ENCODE peak calls at places on chromosomes 13 and 19, in ten cellular contexts. J is psoas muscle, K is AG08395, Z is NCI-H1417, P is GM04504, O is NCI-H1092 treated with DMSO at 0.1 percent for 48 hours, B is NB4, G is astrocyte of the cerebellum, E is LHCN-M2, H is tibial artery. I is an unnamed sample.

GRCh38 chr13:44219808-44220544 is 153.6 kb upstream of the SERP2 start:
- DNase-seq in O (no peak), P (no peak), Z (no peak), H (no peak), K (peak; percentile 7), J (no peak), G (no peak), B (no peak), E (peak; percentile 48), I (no peak)

GRCh38 chr13:98503175-98504028 is 73.5 kb downstream of the STK24 start:
- DNase-seq in B (peak; percentile 65), Z (no peak), P (no peak), K (no peak), J (no peak), E (peak; percentile 59), H (no peak), O (no peak), G (no peak), I (no peak)

GRCh38 chr13:51959773-51960172 is 51.5 kb downstream of the ATP7B start:
- DNase-seq in H (no peak), K (no peak), P (no peak), E (no peak), O (no peak), G (no peak), Z (no peak), B (peak; percentile 31), J (no peak), I (no peak)

GRCh38 chr13:90750021-90750420 is 597.5 kb upstream of the MIR17HG start:
- DNase-seq in J (no peak), H (no peak), P (no peak), B (no peak), O (no peak), Z (no peak), G (no peak), E (no peak), K (no peak), I (no peak)

GRCh38 chr19:23882493-23882892 is 32.2 kb upstream of the ZNF726 start:
- DNase-seq in P (no peak), H (no peak), B (peak; percentile 12), J (no peak), G (no peak), K (no peak), E (no peak), O (no peak), Z (no peak), I (no peak)

GRCh38 chr13:94329754-94330551 is 149.5 kb downstream of the DCT start:
- DNase-seq in G (peak; percentile 90), O (no peak), H (no peak), K (peak; percentile 84), B (peak; percentile 67), Z (no peak), J (no peak), P (peak; percentile 84), E (peak; percentile 95), I (no peak)

GRCh38 chr19:47357788-47358680 is 8.9 kb downstream of the DHX34 start:
- DNase-seq in H (no peak), K (no peak), Z (no peak), J (no peak), P (no peak), E (no peak), B (peak; percentile 78), O (no peak), G (no peak), I (no peak)

GRCh38 chr13:50410921-50411712 is 395.9 kb downstream of the KCNRG start:
- DNase-seq in B (peak; percentile 24), J (no peak), H (peak; percentile 28), O (no peak), P (peak; percentile 71), E (peak; percentile 87), K (peak; percentile 89), G (no peak), Z (no peak), I (no peak)

GRCh38 chr19:7930765-7931164 is 4.8 kb upstream of the CTXN1 start:
- DNase-seq in B (no peak), E (no peak), H (no peak), Z (no peak), G (no peak), P (no peak), K (no peak), O (no peak), J (no peak), I (no peak)

GRCh38 chr19:10173527-10173926 is 21.2 kb downstream of the DNMT1 start:
- DNase-seq in K (no peak), O (no peak), E (peak; percentile 61), J (no peak), P (no peak), B (peak; percentile 43), Z (no peak), G (no peak), H (no peak), I (no peak)

GRCh38 chr19:19747357-19748220 is 14.7 kb upstream of the ZNF14 start:
- DNase-seq in J (no peak), K (no peak), P (no peak), B (no peak), G (no peak), E (no peak), Z (no peak), O (no peak), H (no peak), I (no peak)